ENCODE peak calls at places on chromosomes 6 and 20, in ten cellular contexts. Z, F, J, U, X, A, S, L, B and M are unnamed samples.

GRCh38 chr6:166541876-166542579 is 44.5 kb downstream of the RAMACL start:
- DNase-seq in X (no peak), S (no peak), L (no peak), U (no peak), A (no peak), F (no peak), J (no peak), B (no peak), Z (no peak), M (no peak)

GRCh38 chr6:9986273-9986672 is 428.6 kb downstream of the TFAP2A start:
- DNase-seq in B (no peak), L (no peak), F (no peak), X (no peak), J (no peak), Z (no peak), U (no peak), S (no peak), A (no peak), M (no peak)

GRCh38 chr6:88422831-88423230 is 256.7 kb upstream of the CNR1 start:
- DNase-seq in F (no peak), S (no peak), J (no peak), B (no peak), A (no peak), U (no peak), L (no peak), Z (no peak), X (no peak), M (no peak)

GRCh38 chr6:23414204-23414501 is 711.9 kb upstream of the NRSN1 start:
- DNase-seq in Z (no peak), F (no peak), U (no peak), X (no peak), A (peak), S (peak), L (no peak), J (no peak), B (peak), M (no peak)

GRCh38 chr6:149897015-149897697 is 757 bp downstream of the RAET1E start:
- DNase-seq in B (peak), F (no peak), X (no peak), A (peak), S (peak), J (no peak), U (peak), L (no peak), Z (peak), M (no peak)

GRCh38 chr6:145034664-145035063 is 700.7 kb downstream of the EPM2A start:
- DNase-seq in S (no peak), A (no peak), Z (no peak), L (no peak), U (no peak), J (no peak), F (no peak), B (no peak), X (no peak), M (no peak)

GRCh38 chr6:56992053-56992452 is 37.1 kb downstream of the BEND6 start:
- DNase-seq in A (no peak), L (no peak), B (no peak), F (no peak), Z (no peak), X (no peak), U (no peak), S (no peak), J (no peak), M (no peak)

GRCh38 chr20:63115651-63116411 is 100.1 kb downstream of the YTHDF1 start:
- DNase-seq in X (no peak), F (no peak), Z (peak), B (no peak), L (no peak), A (no peak), U (no peak), J (no peak), S (no peak), M (no peak)

GRCh38 chr20:59222982-59223610 is 59.5 kb downstream of the ZNF831 start:
- DNase-seq in J (no peak), U (no peak), F (peak), S (no peak), X (peak), Z (no peak), L (no peak), A (no peak), B (no peak), M (no peak)

GRCh38 chr6:38169221-38169674 is 349.7 kb downstream of the ZFAND3 start:
- DNase-seq in Z (no peak), X (no peak), S (no peak), L (no peak), F (no peak), A (no peak), J (no peak), U (no peak), B (no peak), M (no peak)

GRCh38 chr6:6217838-6218237 is 102.6 kb downstream of the F13A1 start:
- DNase-seq in F (no peak), B (no peak), Z (no peak), S (no peak), X (no peak), J (no peak), U (no peak), A (no peak), L (no peak), M (no peak)

GRCh38 chr20:62685781-62686555 is 22.7 kb upstream of the NTSR1 start:
- DNase-seq in Z (no peak), S (no peak), U (no peak), B (no peak), J (no peak), X (no peak), F (no peak), A (no peak), L (peak), M (no peak)

GRCh38 chr6:109458774-109459531 is 3.4 kb upstream of the MICAL1 start:
- DNase-seq in X (no peak), J (peak), F (no peak), Z (no peak), A (no peak), L (peak), U (no peak), S (no peak), B (no peak), M (peak)

GRCh38 chr6:161503570-161503969 is 229.7 kb upstream of the AGPAT4 start:
- DNase-seq in L (no peak), X (no peak), J (no peak), F (no peak), Z (no peak), S (no peak), U (no peak), A (no peak), B (no peak), M (no peak)

GRCh38 chr20:53078761-53079482 is 106.8 kb downstream of the TSHZ2 start:
- DNase-seq in A (no peak), Z (no peak), U (no peak), J (no peak), F (no peak), L (no peak), X (no peak), S (no peak), B (no peak), M (no peak)

GRCh38 chr6:135299256-135299655 is 118.1 kb downstream of the MYB start:
- DNase-seq in S (no peak), Z (no peak), X (no peak), F (no peak), U (no peak), A (peak), J (no peak), L (no peak), B (no peak), M (no peak)

GRCh38 chr6:27836783-27837635 is 75.2 kb downstream of the OR2B2 start:
- DNase-seq in U (peak), B (no peak), S (peak), L (peak), J (peak), Z (peak), X (peak), A (no peak), F (peak), M (peak)

GRCh38 chr20:2838170-2838797 is 2.2 kb downstream of the PCED1A start:
- DNase-seq in X (no peak), A (no peak), U (no peak), L (no peak), Z (no peak), S (no peak), F (no peak), J (no peak), B (no peak), M (no peak)

GRCh38 chr6:98641929-98642328 is 192.4 kb upstream of the POU3F2 start:
- DNase-seq in S (no peak), B (no peak), A (peak), L (no peak), Z (no peak), U (no peak), X (no peak), F (no peak), J (no peak), M (no peak)

GRCh38 chr6:168607272-168608112 is 166.5 kb downstream of the SMOC2 start:
- DNase-seq in Z (no peak), U (no peak), A (no peak), F (no peak), S (no peak), L (no peak), B (no peak), J (no peak), X (no peak), M (no peak)

GRCh38 chr20:18052856-18053255 is 4.9 kb downstream of the OVOL2 start:
- DNase-seq in B (no peak), X (no peak), J (no peak), L (no peak), A (no peak), S (no peak), U (no peak), Z (no peak), F (no peak), M (no peak)

GRCh38 chr20:50191566-50192363 is 1.1 kb downstream of the CEBPB start:
- DNase-seq in B (peak), U (peak), A (no peak), X (peak), S (no peak), F (peak), J (peak), L (peak), Z (peak), M (peak)

GRCh38 chr6:99011151-99011550 is 63.4 kb upstream of the FBXL4 start:
- DNase-seq in X (no peak), U (no peak), Z (no peak), B (no peak), S (no peak), J (no peak), A (no peak), L (no peak), F (no peak), M (no peak)

GRCh38 chr6:154874684-154875594 is 120.2 kb upstream of the TIAM2 start:
- DNase-seq in X (no peak), U (no peak), J (no peak), L (no peak), Z (no peak), B (no peak), F (no peak), A (no peak), S (no peak), M (no peak)

GRCh38 chr20:19260412-19261090 is 48.1 kb downstream of the SLC24A3 start:
- DNase-seq in U (no peak), B (no peak), X (no peak), Z (no peak), L (no peak), F (no peak), A (no peak), S (no peak), J (no peak), M (no peak)

GRCh38 chr20:45611054-45611453 is 18.5 kb upstream of the WFDC10A start:
- DNase-seq in L (peak), B (no peak), Z (no peak), U (no peak), S (peak), F (no peak), J (no peak), X (no peak), A (no peak), M (no peak)

GRCh38 chr20:10651227-10651990 is 22.4 kb downstream of the JAG1 start:
- DNase-seq in Z (no peak), S (no peak), A (no peak), F (no peak), J (no peak), X (no peak), B (no peak), L (peak), U (peak), M (no peak)

GRCh38 chr6:103101267-103101666 is 1707.8 kb downstream of the GRIK2 start:
- DNase-seq in L (no peak), Z (no peak), X (no peak), A (no peak), B (no peak), J (no peak), U (no peak), F (no peak), S (no peak), M (no peak)